ENCODE peak calls at places on chromosomes 4 and X, in seven cellular contexts. B is NCI-H1105; Y is activated gamma-delta T cell treated with anti-CD3 and anti-CD28 coated beads, Interleukin-2, amount 50 U/mL, for 16 hours; E is AG04450; S is germinal center; I is substantia nigra; H is mesendoderm. R is an unnamed sample.

GRCh38 chrX:121581885-121582284 is 534.5 kb downstream of the GLUD2 start:
- DNase-seq in H (peak), E (no peak), Y (no peak), B (no peak), S (no peak), I (no peak), R (peak)

GRCh38 chr4:138639018-138639876 is 376.3 kb upstream of the NOCT start:
- DNase-seq in H (no peak), B (no peak), Y (no peak), S (no peak), E (no peak), I (no peak), R (no peak)

GRCh38 chrX:110086162-110086915 is 83.4 kb downstream of the TMEM164 start:
- DNase-seq in H (no peak), I (no peak), Y (no peak), E (peak), S (no peak), B (no peak), R (no peak)

GRCh38 chr4:39029752-39030694 is 2.2 kb downstream of the TMEM156 start:
- DNase-seq in S (peak), B (no peak), I (no peak), E (no peak), Y (no peak), H (no peak), R (no peak)

GRCh38 chr4:40719008-40719623 is 30.6 kb upstream of the NSUN7 start:
- DNase-seq in B (no peak), Y (no peak), S (peak), H (peak), I (peak), E (no peak), R (no peak)

GRCh38 chr4:26113339-26113940 is 199.4 kb downstream of the SMIM20 start:
- DNase-seq in B (no peak), E (no peak), I (no peak), H (no peak), Y (no peak), S (no peak), R (no peak)

GRCh38 chr4:149999485-150000074 is 78.7 kb upstream of the DCLK2 start:
- DNase-seq in B (no peak), E (peak), S (peak), Y (no peak), I (peak), H (peak), R (peak)

GRCh38 chrX:20225488-20225833 is 41.2 kb downstream of the RPS6KA3 start:
- DNase-seq in E (no peak), Y (no peak), H (no peak), B (no peak), S (no peak), I (no peak), R (no peak)

GRCh38 chr4:85209161-85209560 is 242.7 kb upstream of the WDFY3 start:
- DNase-seq in H (no peak), Y (no peak), I (no peak), E (no peak), B (no peak), S (no peak), R (no peak)

GRCh38 chr4:2395038-2395437 is 23.4 kb downstream of the ZFYVE28 start:
- DNase-seq in I (no peak), Y (no peak), H (no peak), E (no peak), S (no peak), B (no peak), R (no peak)

GRCh38 chr4:140094701-140095420 is 59.1 kb downstream of the MAML3 start:
- DNase-seq in E (no peak), I (peak), B (no peak), S (peak), Y (peak), H (peak), R (no peak)

GRCh38 chr4:146763560-146763959 is 124.9 kb downstream of the POU4F2 start:
- DNase-seq in E (no peak), S (no peak), Y (no peak), B (no peak), H (no peak), I (no peak), R (no peak)

GRCh38 chrX:129606918-129607317 is 47.8 kb downstream of the APLN start:
- DNase-seq in E (no peak), B (peak), S (peak), I (peak), H (peak), Y (peak), R (peak)

GRCh38 chr4:159791334-159791733 is 688.5 kb downstream of the RAPGEF2 start:
- DNase-seq in B (no peak), H (no peak), I (no peak), S (no peak), Y (no peak), E (no peak), R (no peak)

GRCh38 chr4:47862297-47862696 is 24.4 kb upstream of the CORIN start:
- DNase-seq in S (no peak), I (no peak), Y (no peak), H (no peak), E (peak), B (no peak), R (no peak)

GRCh38 chr4:76554630-76555029 is 119.6 kb downstream of the SHROOM3 start:
- DNase-seq in H (no peak), E (no peak), B (no peak), Y (no peak), I (no peak), S (no peak), R (no peak)

GRCh38 chr4:128387600-128388351 is 100.2 kb upstream of the PGRMC2 start:
- DNase-seq in H (peak), S (no peak), B (no peak), I (no peak), Y (no peak), E (no peak), R (no peak)

GRCh38 chr4:52982246-52982950 is 120.3 kb downstream of the RASL11B start:
- DNase-seq in I (peak), E (peak), S (no peak), H (peak), B (peak), Y (no peak), R (peak)

GRCh38 chr4:125125256-125125655 is 189.5 kb upstream of the FAT4 start:
- DNase-seq in S (no peak), H (no peak), I (no peak), Y (no peak), E (no peak), B (no peak), R (no peak)

GRCh38 chr4:41611881-41612871 is 74.2 kb downstream of the LIMCH1 start:
- DNase-seq in H (peak), Y (no peak), B (no peak), I (peak), E (no peak), S (no peak), R (peak)

GRCh38 chrX:132209527-132209926 is 9.7 kb downstream of the RAP2C start:
- DNase-seq in E (no peak), B (no peak), Y (no peak), S (no peak), I (no peak), H (no peak), R (no peak)

GRCh38 chr4:95215991-95216605 is 332.7 kb downstream of the UNC5C start:
- DNase-seq in B (no peak), I (no peak), E (no peak), Y (no peak), S (no peak), H (no peak), R (no peak)

GRCh38 chrX:3504916-3505315 is 158.5 kb upstream of the MXRA5 start:
- DNase-seq in S (no peak), E (no peak), I (no peak), B (no peak), H (no peak), Y (no peak), R (no peak)

GRCh38 chr4:19752600-19752999 is 499.1 kb upstream of the SLIT2 start:
- DNase-seq in S (no peak), Y (no peak), H (no peak), E (no peak), I (no peak), B (no peak), R (no peak)

GRCh38 chrX:39899876-39900787 is 197.6 kb downstream of the BCOR start:
- DNase-seq in E (no peak), B (no peak), I (no peak), Y (no peak), S (no peak), H (no peak), R (no peak)

GRCh38 chr4:125891597-125892258 is 577.0 kb downstream of the FAT4 start:
- DNase-seq in Y (no peak), H (no peak), B (no peak), I (no peak), E (peak), S (no peak), R (no peak)

GRCh38 chrX:154013614-154014360 is 5.9 kb downstream of the IRAK1 start:
- DNase-seq in I (no peak), E (no peak), Y (no peak), B (peak), H (peak), S (peak), R (peak)

GRCh38 chr4:137390141-137390540 is 142.2 kb downstream of the PCDH18 start:
- DNase-seq in S (no peak), I (no peak), E (no peak), H (no peak), Y (no peak), B (no peak), R (no peak)

GRCh38 chr4:142373610-142374009 is 472.5 kb downstream of the INPP4B start:
- DNase-seq in Y (no peak), S (no peak), H (no peak), E (no peak), B (peak), I (no peak), R (no peak)

GRCh38 chr4:87132035-87132434 is 88.4 kb downstream of the KLHL8 start:
- DNase-seq in Y (no peak), B (no peak), I (no peak), S (no peak), E (no peak), H (no peak), R (no peak)

GRCh38 chr4:140533951-140534480 is 10.0 kb downstream of the ELMOD2 start:
- DNase-seq in I (no peak), H (no peak), Y (no peak), B (no peak), E (no peak), S (no peak), R (no peak)

GRCh38 chrX:53093177-53093655 is 726 bp upstream of the KANTR start:
- DNase-seq in Y (peak), I (peak), B (peak), S (peak), H (peak), E (no peak), R (peak)

GRCh38 chr4:77209012-77209411 is 52.0 kb downstream of the CCNG2 start:
- DNase-seq in H (no peak), Y (no peak), I (no peak), B (no peak), E (no peak), S (no peak), R (no peak)

GRCh38 chr4:155007660-155008176 is 200.7 kb upstream of the NPY2R start:
- DNase-seq in S (no peak), Y (no peak), H (no peak), B (no peak), I (no peak), E (no peak), R (no peak)